ENCODE peak calls at places on chromosomes 2 and 18, in five cellular contexts. E is A549, G is lower lobe of right lung, M is fibroblast of lung, Y is breast epithelium. B is an unnamed sample. For H3K4me1, the result is how much of the 10 kb centered on the place peaks cover.

GRCh38 chr2:133377599-133377998 is 190.7 kb downstream of the NCKAP5 start:
- DNase-seq in M (no peak), Y (no peak), G (no peak), E (no peak), B (peak)

GRCh38 chr2:229409751-229410181 is 138.7 kb upstream of the PID1 start:
- DNase-seq in Y (no peak), M (peak), E (no peak), G (no peak), B (peak)

GRCh38 chr2:101697794-101698418 is 399 bp downstream of the MAP4K4 start:
- DNase-seq in M (no peak), Y (no peak), E (no peak), G (no peak), B (no peak)

GRCh38 chr2:65128297-65129190 is 1.4 kb downstream of the RAB1A start:
- DNase-seq in M (peak), G (no peak), E (no peak), Y (peak), B (no peak)

GRCh38 chr2:145344076-145344724 is 824.3 kb upstream of the ZEB2 start:
- DNase-seq in Y (no peak), E (no peak), M (no peak), G (no peak), B (no peak)

GRCh38 chr18:26185267-26185666 is 41.0 kb upstream of the TAF4B start:
- DNase-seq in Y (no peak), G (no peak), E (peak), M (no peak), B (peak)

GRCh38 chr2:20585710-20586378 is 65.1 kb downstream of the HS1BP3 start:
- DNase-seq in Y (no peak), M (no peak), G (peak), E (no peak), B (no peak)

GRCh38 chr2:190911813-190912212 is 31.2 kb downstream of the GLS start:
- DNase-seq in E (no peak), M (peak), Y (no peak), G (no peak), B (no peak)

GRCh38 chr2:127632592-127633489 is 13.1 kb upstream of the GPR17 start:
- DNase-seq in G (no peak), E (no peak), M (no peak), Y (no peak), B (no peak)

GRCh38 chr2:187553908-187554703 is at the start of gene TFPI:
- DNase-seq in G (no peak), Y (no peak), M (peak), E (no peak), B (peak)

GRCh38 chr2:149577269-149577668 is 10.3 kb downstream of the MMADHC start:
- DNase-seq in E (no peak), Y (no peak), G (no peak), M (no peak), B (no peak)

GRCh38 chr18:58080516-58080915 is 36.5 kb downstream of the NEDD4L start:
- DNase-seq in Y (no peak), G (no peak), E (no peak), M (no peak), B (no peak)

GRCh38 chr2:74425523-74425922 is 4.0 kb downstream of the WDR54 start:
- DNase-seq in Y (no peak), M (no peak), E (no peak), G (no peak), B (no peak)

GRCh38 chr2:78568921-78569320 is 456.6 kb upstream of the REG3G start:
- DNase-seq in M (no peak), Y (no peak), G (no peak), E (no peak), B (peak)

GRCh38 chr2:224930990-224931389 is 111.3 kb downstream of the DOCK10 start:
- DNase-seq in Y (no peak), G (no peak), M (no peak), E (no peak), B (no peak)
- TF ChIP-seq CTCF in Y (no peak), G (no peak), M (no peak), E (peak), B (no peak)

GRCh38 chr2:1713839-1714236 is 30.5 kb downstream of the PXDN start:
- DNase-seq in G (no peak), M (no peak), Y (no peak), E (no peak), B (no peak)

GRCh38 chr2:1716441-1716840 is 27.9 kb downstream of the PXDN start:
- DNase-seq in Y (no peak), G (peak), E (no peak), M (no peak), B (no peak)

GRCh38 chr2:1713156-1713838 is 31.0 kb downstream of the PXDN start:
- DNase-seq in E (no peak), G (no peak), Y (no peak), M (no peak), B (no peak)

GRCh38 chr2:1715184-1716012 is 28.9 kb downstream of the PXDN start:
- DNase-seq in M (no peak), G (peak), E (no peak), Y (no peak), B (no peak)

DNA sequence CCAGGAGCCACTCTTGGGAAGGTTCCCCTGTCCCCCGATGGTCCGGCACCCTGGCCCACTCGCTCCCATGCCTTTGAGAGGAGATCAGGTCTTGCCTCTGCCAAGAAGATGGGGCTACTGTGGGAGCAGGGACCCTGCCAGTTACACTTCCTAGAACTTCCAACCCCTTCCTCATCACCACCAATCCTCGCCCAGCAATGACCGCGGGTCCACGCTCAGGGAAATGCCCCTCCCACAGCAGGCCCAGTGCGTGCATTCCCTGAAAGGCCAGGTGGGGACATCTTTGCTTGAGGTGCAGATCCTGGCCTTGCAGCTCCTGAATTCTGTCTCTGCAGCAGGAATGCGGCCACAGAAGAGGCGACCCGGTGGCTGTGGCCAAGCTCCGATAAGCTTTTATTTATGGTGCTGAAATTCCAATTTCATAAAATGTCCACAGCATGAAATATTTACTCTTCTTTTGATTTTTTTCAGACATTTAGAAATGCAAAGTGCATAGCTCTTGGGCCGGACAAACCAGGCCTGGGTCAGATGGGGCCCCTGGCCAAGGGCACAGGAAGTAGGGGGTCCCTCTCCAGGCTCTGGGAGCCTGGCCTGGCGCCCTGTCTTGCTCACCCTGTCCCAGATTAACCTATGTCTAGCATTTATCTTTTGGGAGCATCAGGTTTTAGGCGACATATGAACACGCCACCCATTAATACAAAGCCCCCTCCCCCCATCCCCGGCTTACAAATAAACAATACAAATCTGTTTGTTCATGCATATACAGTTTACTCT is 29.8 kb downstream of the PXDN start:
- DNase-seq in M (no peak), E (no peak), G (no peak), Y (no peak), B (no peak)
- H3K4me1 ChIP-seq in M (under half), E (under half), G (under half), Y (under half), B (under half)

DNA sequence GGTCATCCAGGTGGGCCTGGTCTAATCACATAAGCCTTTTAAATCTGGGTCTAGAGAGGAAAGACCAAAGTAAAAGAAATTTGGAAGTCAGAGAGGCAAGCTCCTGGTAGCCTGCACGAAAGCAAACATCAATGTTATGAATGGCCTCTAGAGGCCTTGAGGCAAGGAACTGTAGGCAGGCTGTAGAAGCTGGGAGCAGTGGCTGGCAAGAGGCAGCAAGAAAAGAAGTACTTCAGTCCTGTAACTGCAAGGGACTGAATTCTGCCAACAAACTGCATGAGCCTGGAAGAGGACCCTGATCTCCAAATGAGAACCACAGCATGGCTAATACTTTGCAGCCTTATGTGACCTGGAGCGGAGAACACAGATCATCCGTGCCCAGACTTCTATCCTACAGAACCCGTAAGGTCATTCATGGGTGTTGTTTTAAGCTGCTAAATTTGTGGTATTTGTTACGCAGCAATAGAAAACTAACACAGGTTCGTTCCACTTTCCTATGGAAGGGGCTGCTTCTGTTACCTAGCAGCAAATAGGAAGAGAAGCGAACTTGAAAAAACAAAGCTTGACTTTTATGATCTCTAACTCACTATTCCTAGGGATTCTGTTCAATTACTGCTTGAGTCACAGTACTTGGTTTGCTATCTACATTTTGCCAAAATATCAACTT is 1.2 kb downstream of the IMMT start:
- DNase-seq in Y (no peak), G (no peak), E (no peak), M (no peak), B (peak)
- TF ChIP-seq CTCF in Y (no peak), G (no peak), E (no peak), M (no peak), B (no peak)

DNA sequence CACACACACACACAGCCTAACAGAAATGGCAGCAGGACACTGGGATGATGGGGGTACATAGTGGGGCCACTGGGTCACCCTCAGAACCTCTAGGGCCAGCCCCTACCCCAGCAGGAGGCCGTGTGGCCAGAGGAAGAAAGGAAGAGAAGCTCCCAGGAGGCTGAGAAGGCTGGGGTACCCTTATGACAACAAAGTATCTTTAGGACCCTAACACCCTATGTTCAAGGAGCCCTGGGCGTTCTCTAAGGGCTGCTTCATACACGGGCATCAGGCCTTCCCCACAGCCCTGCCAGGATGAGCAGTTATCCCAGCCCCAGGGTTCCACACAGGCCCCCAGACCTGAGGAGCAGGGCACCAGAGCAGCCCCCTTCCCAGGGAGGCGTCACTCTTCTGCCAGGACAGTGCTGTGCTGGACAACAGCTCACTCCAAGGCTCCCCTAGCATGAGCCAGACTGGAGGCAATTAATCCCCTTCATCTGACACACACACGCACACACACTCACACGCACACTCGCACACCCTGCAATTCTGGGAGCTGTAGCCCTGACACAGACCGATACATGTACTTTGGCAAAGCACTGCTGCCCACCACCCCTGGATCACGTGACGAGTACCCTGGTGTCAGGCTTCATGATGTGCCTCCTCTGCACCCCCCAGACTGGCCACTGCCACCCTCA is 163.6 kb downstream of the TNS1 start:
- DNase-seq in G (no peak), Y (no peak), M (peak), E (no peak), B (no peak)
- H3K4me1 ChIP-seq in G (half or more), Y (under half), M (under half), E (under half), B (under half)

GRCh38 chr2:211879323-211879722 is 659.3 kb downstream of the ERBB4 start:
- DNase-seq in G (no peak), E (no peak), M (peak), Y (no peak), B (peak)
- TF ChIP-seq CTCF in G (no peak), E (no peak), M (peak), Y (no peak), B (peak)

GRCh38 chr2:48323146-48323545 is 206.8 kb upstream of the STON1 start:
- DNase-seq in E (no peak), M (no peak), G (no peak), Y (no peak), B (no peak)
- H3K4me1 ChIP-seq in E (under half), M (under half), G (under half), Y (under half), B (under half)

DNA sequence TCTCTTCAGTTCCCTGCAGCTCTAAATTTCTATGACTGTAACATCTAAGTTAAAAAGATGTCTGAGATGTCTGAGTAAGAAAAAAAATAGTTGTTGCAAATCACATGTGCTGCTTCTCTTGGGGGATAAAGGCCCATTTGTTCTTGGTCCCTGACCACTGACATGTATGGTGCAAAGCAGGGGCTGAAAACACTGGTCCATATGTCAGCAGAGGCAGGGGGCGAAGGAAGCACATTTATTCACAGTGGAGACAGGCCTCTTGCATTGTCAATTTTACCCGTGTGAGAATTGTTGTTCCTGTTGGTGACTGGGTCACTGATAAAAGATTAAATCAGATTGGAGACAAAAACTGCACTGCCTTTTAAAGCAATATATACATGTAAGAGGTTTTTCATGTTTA is 38.7 kb downstream of the PRKCE start:
- DNase-seq in Y (no peak), M (no peak), E (no peak), G (no peak), B (no peak)
- TF ChIP-seq CTCF in Y (no peak), M (no peak), E (no peak), G (no peak), B (no peak)

GRCh38 chr18:9811978-9812377 is 73.8 kb upstream of the TXNDC2 start:
- DNase-seq in Y (no peak), E (no peak), M (no peak), G (no peak), B (no peak)

GRCh38 chr18:9809686-9810085 is 76.1 kb upstream of the TXNDC2 start:
- DNase-seq in Y (no peak), G (no peak), M (peak), E (no peak), B (no peak)

GRCh38 chr18:9810216-9810804 is 75.5 kb upstream of the TXNDC2 start:
- DNase-seq in M (peak), G (no peak), Y (no peak), E (no peak), B (peak)

GRCh38 chr18:9808530-9809241 is 77.1 kb upstream of the TXNDC2 start:
- DNase-seq in M (peak), E (no peak), Y (peak), G (no peak), B (no peak)

DNA sequence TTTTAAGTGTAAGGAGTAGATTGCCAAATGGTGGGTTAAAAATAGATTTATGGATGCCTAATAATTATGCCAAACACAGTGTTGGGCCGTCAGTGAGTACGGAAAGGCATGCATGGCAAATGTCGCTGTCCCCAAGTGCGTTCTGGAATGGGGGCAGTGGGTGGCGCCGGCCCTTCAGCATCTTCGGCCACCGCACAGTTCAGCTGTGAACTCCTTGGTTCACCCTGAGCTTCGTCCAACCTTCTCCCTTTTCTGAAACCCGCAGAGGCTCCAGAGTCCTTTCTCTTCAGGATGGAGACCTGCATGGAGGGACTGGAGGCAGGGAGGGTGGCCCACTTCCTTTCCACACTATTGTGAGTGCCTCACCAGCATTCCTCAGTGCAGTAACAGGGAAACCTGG is 74.8 kb upstream of the TXNDC2 start:
- DNase-seq in E (no peak), Y (no peak), G (no peak), M (no peak), B (peak)
- H3K4me1 ChIP-seq in E (under half), Y (under half), G (under half), M (under half), B (under half)